ENCODE peak calls at places on chromosomes 16 and 17, in five cellular contexts. Y, L, A, O and R are unnamed samples.

GRCh38 chr16:75116081-75116910 is at the start of gene LDHD:
- DNase-seq in Y (no peak), L (no peak), A (no peak), O (no peak), R (no peak)

GRCh38 chr16:89639385-89639784 is 18.1 kb downstream of the CHMP1A start:
- DNase-seq in Y (no peak), L (no peak), A (no peak), O (no peak), R (no peak)

GRCh38 chr17:57565119-57565635 is 179.9 kb downstream of the CCDC182 start:
- DNase-seq in Y (no peak), L (no peak), A (no peak), O (no peak), R (no peak)

GRCh38 chr16:82169861-82170845 is at the start of gene MPHOSPH6:
- DNase-seq in Y (peak), L (peak), A (peak), O (peak), R (peak)

GRCh38 chr17:80422981-80423380 is 8.0 kb downstream of the ENDOV start:
- DNase-seq in Y (no peak), L (no peak), A (no peak), O (no peak), R (no peak)

GRCh38 chr16:24318670-24319069 is 62.5 kb downstream of the CACNG3 start:
- DNase-seq in Y (no peak), L (no peak), A (no peak), O (no peak), R (no peak)

GRCh38 chr16:75593825-75594820 is 27.9 kb downstream of the GABARAPL2 start:
- DNase-seq in Y (peak), L (peak), A (no peak), O (peak), R (no peak)

GRCh38 chr16:7086842-7087616 is 245.6 kb upstream of the RBFOX1 start:
- DNase-seq in Y (no peak), L (no peak), A (no peak), O (no peak), R (no peak)

GRCh38 chr16:55622302-55622701 is 33.5 kb upstream of the SLC6A2 start:
- DNase-seq in Y (no peak), L (no peak), A (no peak), O (no peak), R (no peak)

GRCh38 chr16:89360760-89361435 is 129.5 kb downstream of the ANKRD11 start:
- DNase-seq in Y (no peak), L (peak), A (peak), O (peak), R (peak)

GRCh38 chr17:19336938-19337711 is 25.4 kb downstream of the B9D1 start:
- DNase-seq in Y (no peak), L (no peak), A (no peak), O (no peak), R (no peak)

GRCh38 chr16:84643180-84643583 is 5.1 kb upstream of the KLHL36 start:
- DNase-seq in Y (no peak), L (no peak), A (no peak), O (no peak), R (no peak)

GRCh38 chr17:60534010-60534555 is 8.0 kb upstream of the APPBP2 start:
- DNase-seq in Y (no peak), L (no peak), A (no peak), O (no peak), R (no peak)

GRCh38 chr17:751269-752001 is 629 bp downstream of the GEMIN4 start:
- DNase-seq in Y (no peak), L (peak), A (no peak), O (peak), R (no peak)

GRCh38 chr16:3590736-3591435 is 13.7 kb upstream of the NLRC3 start:
- DNase-seq in Y (no peak), L (no peak), A (no peak), O (no peak), R (no peak)

GRCh38 chr17:27379863-27380533 is 76.2 kb upstream of the KSR1 start:
- DNase-seq in Y (no peak), L (no peak), A (no peak), O (no peak), R (no peak)

GRCh38 chr16:58733248-58733670 is 857 bp downstream of the GOT2 start:
- DNase-seq in Y (no peak), L (no peak), A (no peak), O (no peak), R (no peak)

GRCh38 chr16:66746048-66746447 is 5.4 kb downstream of the DYNC1LI2 start:
- DNase-seq in Y (no peak), L (no peak), A (no peak), O (no peak), R (no peak)

GRCh38 chr17:77585142-77585860 is 373.2 kb upstream of the TNRC6C start:
- DNase-seq in Y (no peak), L (no peak), A (no peak), O (no peak), R (no peak)

GRCh38 chr16:57266531-57267268 is 17.8 kb downstream of the PLLP start:
- DNase-seq in Y (no peak), L (peak), A (peak), O (no peak), R (no peak)

GRCh38 chr17:56426901-56427300 is 166.6 kb upstream of the NOG start:
- DNase-seq in Y (no peak), L (no peak), A (no peak), O (no peak), R (no peak)

GRCh38 chr17:66711936-66712335 is 123.0 kb upstream of the CACNG5 start:
- DNase-seq in Y (no peak), L (peak), A (no peak), O (no peak), R (no peak)

GRCh38 chr16:50688867-50689266 is 4.5 kb upstream of the NOD2 start:
- DNase-seq in Y (no peak), L (no peak), A (no peak), O (no peak), R (no peak)

GRCh38 chr17:49003557-49004511 is 6.6 kb downstream of the IGF2BP1 start:
- DNase-seq in Y (no peak), L (no peak), A (no peak), O (no peak), R (no peak)

GRCh38 chr17:63181856-63182255 is 215.8 kb downstream of the TANC2 start:
- DNase-seq in Y (no peak), L (no peak), A (no peak), O (no peak), R (no peak)

GRCh38 chr17:80252871-80253270 is 7.8 kb upstream of the RNF213 start:
- DNase-seq in Y (peak), L (peak), A (peak), O (peak), R (peak)